ENCODE peak calls at places on chromosomes 12 and 14, in four cellular contexts. One of them, this sample, is unnamed. For H3K4me1, the result is how much of the 10 kb centered on the place peaks cover.

GRCh38 chr12:46556105-46556559 is 183.6 kb upstream of the SLC38A2 start:
- DNase-seq in tibial nerve: no peak
- DNase-seq in ovary: no peak
- DNase-seq in A549: peak
- DNase-seq in this sample: no peak

GRCh38 chr12:57626929-57627445 is 6.0 kb downstream of the B4GALNT1 start:
- DNase-seq in tibial nerve: no peak
- DNase-seq in ovary: no peak
- DNase-seq in A549: no peak
- DNase-seq in this sample: no peak

GRCh38 chr12:80186727-80187217 is 87.4 kb downstream of the OTOGL start:
- DNase-seq in tibial nerve: peak
- DNase-seq in ovary: no peak
- DNase-seq in A549: peak
- DNase-seq in this sample: no peak

GRCh38 chr12:3150820-3151590 is 73.8 kb downstream of the TSPAN9 start:
- DNase-seq in tibial nerve: no peak
- DNase-seq in ovary: no peak
- DNase-seq in A549: no peak
- DNase-seq in this sample: no peak

GRCh38 chr12:55845785-55846496 is 3.2 kb upstream of the MMP19 start:
- DNase-seq in tibial nerve: no peak
- DNase-seq in ovary: no peak
- DNase-seq in A549: no peak
- DNase-seq in this sample: no peak

GRCh38 chr12:50256761-50257160 is 26.6 kb downstream of the LIMA1 start:
- DNase-seq in tibial nerve: no peak
- DNase-seq in ovary: no peak
- DNase-seq in A549: no peak
- DNase-seq in this sample: no peak

GRCh38 chr12:65532744-65533143 is 254.3 kb downstream of the MSRB3 start:
- DNase-seq in tibial nerve: no peak
- DNase-seq in ovary: no peak
- DNase-seq in A549: no peak
- DNase-seq in this sample: no peak

GRCh38 chr12:16844875-16845274 is 238.9 kb upstream of the LMO3 start:
- DNase-seq in tibial nerve: no peak
- DNase-seq in ovary: no peak
- DNase-seq in A549: peak
- DNase-seq in this sample: no peak

GRCh38 chr14:64673748-64674147 is 30.5 kb upstream of the PLEKHG3 start:
- DNase-seq in tibial nerve: no peak
- DNase-seq in ovary: no peak
- DNase-seq in A549: no peak
- DNase-seq in this sample: no peak

GRCh38 chr12:49909826-49910225 is 6.1 kb upstream of the FAIM2 start:
- DNase-seq in tibial nerve: no peak
- DNase-seq in ovary: peak
- DNase-seq in A549: no peak
- DNase-seq in this sample: no peak

GRCh38 chr12:5166976-5167375 is 123.3 kb downstream of the KCNA5 start:
- DNase-seq in tibial nerve: no peak
- DNase-seq in ovary: no peak
- DNase-seq in A549: no peak
- DNase-seq in this sample: no peak

GRCh38 chr12:123907726-123908476 is 64.7 kb downstream of the CCDC92 start:
- DNase-seq in tibial nerve: no peak
- DNase-seq in ovary: no peak
- DNase-seq in A549: no peak
- DNase-seq in this sample: no peak

GRCh38 chr14:91126761-91127160 is 12.9 kb downstream of the DGLUCY start:
- DNase-seq in tibial nerve: no peak
- DNase-seq in ovary: no peak
- DNase-seq in A549: no peak
- DNase-seq in this sample: no peak

GRCh38 chr12:121578230-121579189 is 2.3 kb downstream of the KDM2B start:
- DNase-seq in tibial nerve: peak
- DNase-seq in ovary: peak
- DNase-seq in A549: no peak
- DNase-seq in this sample: no peak

DNA sequence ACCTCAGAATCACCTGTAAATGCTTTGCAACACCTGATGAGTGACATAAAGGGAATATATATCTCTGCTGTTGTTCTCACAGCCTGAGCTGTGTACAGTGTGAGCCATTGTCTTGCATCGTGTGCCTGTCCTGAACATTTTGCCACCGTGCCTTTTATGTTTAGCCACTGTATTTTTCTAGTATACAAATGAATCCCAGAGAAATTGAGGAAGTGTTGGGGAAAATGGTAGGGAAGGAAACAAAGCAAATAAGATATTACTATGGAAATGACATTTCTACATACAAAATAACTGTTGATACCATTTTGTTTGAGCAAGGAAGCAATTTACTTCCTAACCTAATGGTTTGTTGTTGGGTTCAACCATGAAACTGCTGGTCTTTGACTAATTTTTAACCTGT is 5.5 kb downstream of the PSMA6 start:
- DNase-seq in tibial nerve: no peak
- DNase-seq in ovary: no peak
- DNase-seq in A549: no peak
- DNase-seq in this sample: no peak
- H3K4me1 ChIP-seq in tibial nerve: half or more
- H3K4me1 ChIP-seq in ovary: under half
- H3K4me1 ChIP-seq in A549: under half
- H3K4me1 ChIP-seq in this sample: half or more

GRCh38 chr12:105676694-105677093 is 346.2 kb downstream of the C12orf75 start:
- DNase-seq in tibial nerve: no peak
- DNase-seq in ovary: no peak
- DNase-seq in A549: no peak
- DNase-seq in this sample: no peak
- TF ChIP-seq EP300 in tibial nerve: peak
- TF ChIP-seq EP300 in ovary: no peak
- TF ChIP-seq EP300 in A549: no peak
- TF ChIP-seq EP300 in this sample: no peak

DNA sequence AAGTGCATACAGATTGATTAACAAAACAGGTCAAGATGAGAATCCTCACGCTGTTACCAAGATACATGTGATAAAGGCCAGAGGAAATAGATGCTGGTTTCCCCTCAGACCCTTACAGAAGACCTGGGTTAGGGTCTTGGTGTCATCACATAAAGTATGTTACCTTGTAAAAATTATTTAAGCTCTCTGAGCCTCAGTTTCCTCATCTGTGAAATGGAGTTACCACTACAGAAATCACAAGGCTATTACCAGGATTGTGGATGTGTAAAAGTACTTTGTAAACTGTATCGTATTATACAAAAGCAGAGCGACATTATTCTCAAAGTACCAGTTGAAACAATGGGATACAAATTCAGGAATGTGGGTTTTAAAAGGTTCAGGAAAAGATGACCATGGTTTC is 14.0 kb downstream of the SAMD4A start:
- DNase-seq in tibial nerve: no peak
- DNase-seq in ovary: no peak
- DNase-seq in A549: no peak
- DNase-seq in this sample: no peak
- H3K4me1 ChIP-seq in tibial nerve: under half
- H3K4me1 ChIP-seq in ovary: under half
- H3K4me1 ChIP-seq in A549: under half
- H3K4me1 ChIP-seq in this sample: half or more

GRCh38 chr12:21346542-21347205 is 12.0 kb upstream of the SLCO1A2 start:
- DNase-seq in tibial nerve: no peak
- DNase-seq in ovary: no peak
- DNase-seq in A549: no peak
- DNase-seq in this sample: no peak
- TF ChIP-seq EP300 in tibial nerve: no peak
- TF ChIP-seq EP300 in ovary: no peak
- TF ChIP-seq EP300 in A549: no peak
- TF ChIP-seq EP300 in this sample: no peak

GRCh38 chr14:74579447-74580274 is 32.4 kb downstream of the LTBP2 start:
- DNase-seq in tibial nerve: no peak
- DNase-seq in ovary: peak
- DNase-seq in A549: peak
- DNase-seq in this sample: no peak
- H3K4me1 ChIP-seq in tibial nerve: half or more
- H3K4me1 ChIP-seq in ovary: half or more
- H3K4me1 ChIP-seq in A549: half or more
- H3K4me1 ChIP-seq in this sample: under half